ENCODE peak calls at places on chromosome 17, in five cellular contexts. One of them, this sample, is unnamed.

GRCh38 chr17:63998721-63999679 is 849 bp downstream of the PRR29 start:
- DNase-seq in stimulated activated CD8-positive, alpha-beta memory T cell treated with anti-CD3 and anti-CD28 coated beads, Interleukin-4, amount 100 ng/mL, for 1 hour: no peak
- DNase-seq in posterior cingulate gyrus: no peak
- DNase-seq in EL: no peak
- DNase-seq in lung: no peak
- DNase-seq in this sample: no peak

GRCh38 chr17:53628011-53628410 is 194.7 kb upstream of the KIF2B start:
- DNase-seq in stimulated activated CD8-positive, alpha-beta memory T cell treated with anti-CD3 and anti-CD28 coated beads, Interleukin-4, amount 100 ng/mL, for 1 hour: no peak
- DNase-seq in posterior cingulate gyrus: no peak
- DNase-seq in EL: peak
- DNase-seq in lung: no peak
- DNase-seq in this sample: peak

GRCh38 chr17:62163847-62164246 is 98.8 kb upstream of the MED13 start:
- DNase-seq in stimulated activated CD8-positive, alpha-beta memory T cell treated with anti-CD3 and anti-CD28 coated beads, Interleukin-4, amount 100 ng/mL, for 1 hour: no peak
- DNase-seq in posterior cingulate gyrus: no peak
- DNase-seq in EL: no peak
- DNase-seq in lung: no peak
- DNase-seq in this sample: no peak

GRCh38 chr17:67487506-67487905 is 110.4 kb downstream of the PITPNC1 start:
- DNase-seq in stimulated activated CD8-positive, alpha-beta memory T cell treated with anti-CD3 and anti-CD28 coated beads, Interleukin-4, amount 100 ng/mL, for 1 hour: no peak
- DNase-seq in posterior cingulate gyrus: no peak
- DNase-seq in EL: no peak
- DNase-seq in lung: no peak
- DNase-seq in this sample: peak

GRCh38 chr17:10156579-10157488 is 41.6 kb downstream of the GAS7 start:
- DNase-seq in stimulated activated CD8-positive, alpha-beta memory T cell treated with anti-CD3 and anti-CD28 coated beads, Interleukin-4, amount 100 ng/mL, for 1 hour: peak
- DNase-seq in posterior cingulate gyrus: no peak
- DNase-seq in EL: no peak
- DNase-seq in lung: peak
- DNase-seq in this sample: no peak

GRCh38 chr17:61567045-61567802 is 23.8 kb downstream of the NACA2 start:
- DNase-seq in stimulated activated CD8-positive, alpha-beta memory T cell treated with anti-CD3 and anti-CD28 coated beads, Interleukin-4, amount 100 ng/mL, for 1 hour: no peak
- DNase-seq in posterior cingulate gyrus: no peak
- DNase-seq in EL: no peak
- DNase-seq in lung: no peak
- DNase-seq in this sample: no peak

GRCh38 chr17:40695874-40696472 is 7.6 kb downstream of the KRT24 start:
- DNase-seq in stimulated activated CD8-positive, alpha-beta memory T cell treated with anti-CD3 and anti-CD28 coated beads, Interleukin-4, amount 100 ng/mL, for 1 hour: no peak
- DNase-seq in posterior cingulate gyrus: no peak
- DNase-seq in EL: no peak
- DNase-seq in lung: no peak
- DNase-seq in this sample: no peak

GRCh38 chr17:40122944-40123810 is 1.4 kb downstream of the MSL1 start:
- DNase-seq in stimulated activated CD8-positive, alpha-beta memory T cell treated with anti-CD3 and anti-CD28 coated beads, Interleukin-4, amount 100 ng/mL, for 1 hour: no peak
- DNase-seq in posterior cingulate gyrus: peak
- DNase-seq in EL: peak
- DNase-seq in lung: peak
- DNase-seq in this sample: peak

GRCh38 chr17:76382803-76383644 is 1.4 kb upstream of the SPHK1 start:
- DNase-seq in stimulated activated CD8-positive, alpha-beta memory T cell treated with anti-CD3 and anti-CD28 coated beads, Interleukin-4, amount 100 ng/mL, for 1 hour: peak
- DNase-seq in posterior cingulate gyrus: no peak
- DNase-seq in EL: peak
- DNase-seq in lung: peak
- DNase-seq in this sample: peak

GRCh38 chr17:68457168-68457538 is at the start of gene WIPI1:
- DNase-seq in stimulated activated CD8-positive, alpha-beta memory T cell treated with anti-CD3 and anti-CD28 coated beads, Interleukin-4, amount 100 ng/mL, for 1 hour: no peak
- DNase-seq in posterior cingulate gyrus: peak
- DNase-seq in EL: no peak
- DNase-seq in lung: peak
- DNase-seq in this sample: no peak

GRCh38 chr17:36118477-36119353 is 15.1 kb downstream of the CCL4 start:
- DNase-seq in stimulated activated CD8-positive, alpha-beta memory T cell treated with anti-CD3 and anti-CD28 coated beads, Interleukin-4, amount 100 ng/mL, for 1 hour: no peak
- DNase-seq in posterior cingulate gyrus: no peak
- DNase-seq in EL: no peak
- DNase-seq in lung: no peak
- DNase-seq in this sample: no peak

GRCh38 chr17:44105941-44106340 is 17.5 kb downstream of the HDAC5 start:
- DNase-seq in stimulated activated CD8-positive, alpha-beta memory T cell treated with anti-CD3 and anti-CD28 coated beads, Interleukin-4, amount 100 ng/mL, for 1 hour: no peak
- DNase-seq in posterior cingulate gyrus: no peak
- DNase-seq in EL: no peak
- DNase-seq in lung: no peak
- DNase-seq in this sample: no peak

GRCh38 chr17:75250009-75250471 is 11.4 kb downstream of the GGA3 start:
- DNase-seq in stimulated activated CD8-positive, alpha-beta memory T cell treated with anti-CD3 and anti-CD28 coated beads, Interleukin-4, amount 100 ng/mL, for 1 hour: no peak
- DNase-seq in posterior cingulate gyrus: no peak
- DNase-seq in EL: no peak
- DNase-seq in lung: no peak
- DNase-seq in this sample: no peak

GRCh38 chr17:68182940-68183551 is 64.8 kb upstream of the AMZ2 start:
- DNase-seq in stimulated activated CD8-positive, alpha-beta memory T cell treated with anti-CD3 and anti-CD28 coated beads, Interleukin-4, amount 100 ng/mL, for 1 hour: no peak
- DNase-seq in posterior cingulate gyrus: no peak
- DNase-seq in EL: no peak
- DNase-seq in lung: no peak
- DNase-seq in this sample: no peak

GRCh38 chr17:74271902-74272563 is 2.0 kb upstream of the DNAI2 start:
- DNase-seq in stimulated activated CD8-positive, alpha-beta memory T cell treated with anti-CD3 and anti-CD28 coated beads, Interleukin-4, amount 100 ng/mL, for 1 hour: no peak
- DNase-seq in posterior cingulate gyrus: peak
- DNase-seq in EL: no peak
- DNase-seq in lung: peak
- DNase-seq in this sample: no peak

GRCh38 chr17:41417576-41418015 is 6.8 kb downstream of the KRT37 start:
- DNase-seq in stimulated activated CD8-positive, alpha-beta memory T cell treated with anti-CD3 and anti-CD28 coated beads, Interleukin-4, amount 100 ng/mL, for 1 hour: no peak
- DNase-seq in posterior cingulate gyrus: no peak
- DNase-seq in EL: no peak
- DNase-seq in lung: no peak
- DNase-seq in this sample: peak

GRCh38 chr17:19409509-19409908 is 1.5 kb upstream of the RNF112 start:
- DNase-seq in stimulated activated CD8-positive, alpha-beta memory T cell treated with anti-CD3 and anti-CD28 coated beads, Interleukin-4, amount 100 ng/mL, for 1 hour: no peak
- DNase-seq in posterior cingulate gyrus: peak
- DNase-seq in EL: peak
- DNase-seq in lung: no peak
- DNase-seq in this sample: peak

GRCh38 chr17:67364847-67365761 is 1.3 kb downstream of the PSMD12 start:
- DNase-seq in stimulated activated CD8-positive, alpha-beta memory T cell treated with anti-CD3 and anti-CD28 coated beads, Interleukin-4, amount 100 ng/mL, for 1 hour: no peak
- DNase-seq in posterior cingulate gyrus: no peak
- DNase-seq in EL: no peak
- DNase-seq in lung: no peak
- DNase-seq in this sample: no peak

GRCh38 chr17:81536299-81537290 is 8.4 kb downstream of the FSCN2 start:
- DNase-seq in stimulated activated CD8-positive, alpha-beta memory T cell treated with anti-CD3 and anti-CD28 coated beads, Interleukin-4, amount 100 ng/mL, for 1 hour: no peak
- DNase-seq in posterior cingulate gyrus: no peak
- DNase-seq in EL: no peak
- DNase-seq in lung: no peak
- DNase-seq in this sample: no peak

GRCh38 chr17:28792877-28793666 is 49.3 kb downstream of the TRAF4 start:
- DNase-seq in stimulated activated CD8-positive, alpha-beta memory T cell treated with anti-CD3 and anti-CD28 coated beads, Interleukin-4, amount 100 ng/mL, for 1 hour: no peak
- DNase-seq in posterior cingulate gyrus: no peak
- DNase-seq in EL: no peak
- DNase-seq in lung: no peak
- DNase-seq in this sample: peak

GRCh38 chr17:49089094-49089493 is 43.5 kb upstream of the B4GALNT2 start:
- DNase-seq in stimulated activated CD8-positive, alpha-beta memory T cell treated with anti-CD3 and anti-CD28 coated beads, Interleukin-4, amount 100 ng/mL, for 1 hour: no peak
- DNase-seq in posterior cingulate gyrus: no peak
- DNase-seq in EL: no peak
- DNase-seq in lung: no peak
- DNase-seq in this sample: no peak

GRCh38 chr17:31126318-31126717 is 31.5 kb downstream of the NF1 start:
- DNase-seq in stimulated activated CD8-positive, alpha-beta memory T cell treated with anti-CD3 and anti-CD28 coated beads, Interleukin-4, amount 100 ng/mL, for 1 hour: no peak
- DNase-seq in posterior cingulate gyrus: no peak
- DNase-seq in EL: no peak
- DNase-seq in lung: no peak
- DNase-seq in this sample: no peak

GRCh38 chr17:62808576-62808970 is 459 bp upstream of the MARCHF10 start:
- DNase-seq in stimulated activated CD8-positive, alpha-beta memory T cell treated with anti-CD3 and anti-CD28 coated beads, Interleukin-4, amount 100 ng/mL, for 1 hour: no peak
- DNase-seq in posterior cingulate gyrus: no peak
- DNase-seq in EL: no peak
- DNase-seq in lung: no peak
- DNase-seq in this sample: no peak